ENCODE peak calls at places on chromosomes 12 and 14, in four cellular contexts. One of them, this sample, is unnamed.

GRCh38 chr12:73678335-73678734 is 859.3 kb upstream of the ATXN7L3B start:
- DNase-seq in K562: no peak
- DNase-seq in GM12878: no peak
- DNase-seq in HepG2: no peak
- DNase-seq in this sample: no peak

GRCh38 chr12:66500841-66501240 is 178.0 kb downstream of the GRIP1 start:
- DNase-seq in K562: no peak
- DNase-seq in GM12878: peak
- DNase-seq in HepG2: no peak
- DNase-seq in this sample: no peak

GRCh38 chr12:69388371-69388770 is 28.8 kb downstream of the YEATS4 start:
- DNase-seq in K562: no peak
- DNase-seq in GM12878: no peak
- DNase-seq in HepG2: peak
- DNase-seq in this sample: no peak

GRCh38 chr12:111636209-111636928 is 37.3 kb upstream of the ATXN2 start:
- DNase-seq in K562: peak
- DNase-seq in GM12878: no peak
- DNase-seq in HepG2: peak
- DNase-seq in this sample: no peak

GRCh38 chr14:78164226-78164853 is 5.8 kb upstream of the NRXN3 start:
- DNase-seq in K562: peak
- DNase-seq in GM12878: no peak
- DNase-seq in HepG2: peak
- DNase-seq in this sample: peak

GRCh38 chr12:27385756-27386155 is 53.1 kb downstream of the BMAL2 start:
- DNase-seq in K562: no peak
- DNase-seq in GM12878: no peak
- DNase-seq in HepG2: no peak
- DNase-seq in this sample: no peak

GRCh38 chr12:9064815-9065606 is 50.7 kb downstream of the A2M start:
- DNase-seq in K562: no peak
- DNase-seq in GM12878: no peak
- DNase-seq in HepG2: peak
- DNase-seq in this sample: peak

GRCh38 chr14:90574640-90575131 is 177.9 kb downstream of the CALM1 start:
- DNase-seq in K562: no peak
- DNase-seq in GM12878: no peak
- DNase-seq in HepG2: no peak
- DNase-seq in this sample: no peak

GRCh38 chr12:13452955-13453570 is 256.5 kb downstream of the EMP1 start:
- DNase-seq in K562: no peak
- DNase-seq in GM12878: no peak
- DNase-seq in HepG2: no peak
- DNase-seq in this sample: no peak

GRCh38 chr12:95413576-95413975 is 60.4 kb upstream of the METAP2 start:
- DNase-seq in K562: no peak
- DNase-seq in GM12878: no peak
- DNase-seq in HepG2: no peak
- DNase-seq in this sample: no peak

GRCh38 chr14:95046711-95047681 is 110.3 kb downstream of the DICER1 start:
- DNase-seq in K562: no peak
- DNase-seq in GM12878: no peak
- DNase-seq in HepG2: no peak
- DNase-seq in this sample: peak

GRCh38 chr14:99892406-99892805 is 99.2 kb downstream of the EML1 start:
- DNase-seq in K562: no peak
- DNase-seq in GM12878: no peak
- DNase-seq in HepG2: no peak
- DNase-seq in this sample: no peak

GRCh38 chr12:14883663-14884062 is 2.0 kb downstream of the MGP start:
- DNase-seq in K562: no peak
- DNase-seq in GM12878: no peak
- DNase-seq in HepG2: no peak
- DNase-seq in this sample: no peak

GRCh38 chr14:32252030-32252670 is 49.1 kb upstream of the RNU6-8 start:
- DNase-seq in K562: peak
- DNase-seq in GM12878: peak
- DNase-seq in HepG2: peak
- DNase-seq in this sample: peak

GRCh38 chr12:19244312-19244711 is 114.8 kb downstream of the PLEKHA5 start:
- DNase-seq in K562: no peak
- DNase-seq in GM12878: no peak
- DNase-seq in HepG2: no peak
- DNase-seq in this sample: no peak

GRCh38 chr14:67517083-67517482 is 16.0 kb upstream of the PLEKHH1 start:
- DNase-seq in K562: no peak
- DNase-seq in GM12878: no peak
- DNase-seq in HepG2: no peak
- DNase-seq in this sample: no peak

GRCh38 chr12:112303004-112303403 is 79.2 kb downstream of the HECTD4 start:
- DNase-seq in K562: no peak
- DNase-seq in GM12878: peak
- DNase-seq in HepG2: no peak
- DNase-seq in this sample: no peak

GRCh38 chr12:28583771-28584261 is 393.6 kb downstream of the CCDC91 start:
- DNase-seq in K562: no peak
- DNase-seq in GM12878: no peak
- DNase-seq in HepG2: no peak
- DNase-seq in this sample: no peak

GRCh38 chr12:73798523-73798922 is 739.1 kb upstream of the ATXN7L3B start:
- DNase-seq in K562: no peak
- DNase-seq in GM12878: no peak
- DNase-seq in HepG2: no peak
- DNase-seq in this sample: no peak

GRCh38 chr12:47184813-47185212 is 105.1 kb upstream of the AMIGO2 start:
- DNase-seq in K562: no peak
- DNase-seq in GM12878: no peak
- DNase-seq in HepG2: no peak
- DNase-seq in this sample: no peak

GRCh38 chr14:24665440-24665991 is 31.5 kb upstream of the GZMB start:
- DNase-seq in K562: no peak
- DNase-seq in GM12878: peak
- DNase-seq in HepG2: no peak
- DNase-seq in this sample: no peak

GRCh38 chr12:124306686-124307555 is 12.0 kb downstream of the RFLNA start:
- DNase-seq in K562: no peak
- DNase-seq in GM12878: no peak
- DNase-seq in HepG2: no peak
- DNase-seq in this sample: no peak

GRCh38 chr12:12147111-12147510 is 76.4 kb downstream of the BCL2L14 start:
- DNase-seq in K562: no peak
- DNase-seq in GM12878: no peak
- DNase-seq in HepG2: no peak
- DNase-seq in this sample: no peak

GRCh38 chr14:22333408-22334274 is 255.4 kb downstream of the DAD1 start:
- DNase-seq in K562: peak
- DNase-seq in GM12878: no peak
- DNase-seq in HepG2: peak
- DNase-seq in this sample: no peak

GRCh38 chr12:102408487-102409297 is 71.7 kb downstream of the IGF1 start:
- DNase-seq in K562: no peak
- DNase-seq in GM12878: no peak
- DNase-seq in HepG2: no peak
- DNase-seq in this sample: no peak

GRCh38 chr14:64611358-64612020 is 61.7 kb downstream of the PPP1R36 start:
- DNase-seq in K562: no peak
- DNase-seq in GM12878: no peak
- DNase-seq in HepG2: no peak
- DNase-seq in this sample: no peak

GRCh38 chr12:52232233-52232915 is 669 bp upstream of the KRT7 start:
- DNase-seq in K562: no peak
- DNase-seq in GM12878: no peak
- DNase-seq in HepG2: no peak
- DNase-seq in this sample: no peak

GRCh38 chr14:52068741-52069616 is at the start of gene NID2:
- DNase-seq in K562: peak
- DNase-seq in GM12878: no peak
- DNase-seq in HepG2: peak
- DNase-seq in this sample: peak

GRCh38 chr14:20998674-20999366 is at the start of gene SLC39A2:
- DNase-seq in K562: peak
- DNase-seq in GM12878: no peak
- DNase-seq in HepG2: no peak
- DNase-seq in this sample: peak

GRCh38 chr12:106602071-106602470 is 19.3 kb downstream of the RFX4 start:
- DNase-seq in K562: no peak
- DNase-seq in GM12878: no peak
- DNase-seq in HepG2: no peak
- DNase-seq in this sample: no peak

GRCh38 chr14:30982583-30982982 is 42.9 kb upstream of the AP4S1 start:
- DNase-seq in K562: no peak
- DNase-seq in GM12878: no peak
- DNase-seq in HepG2: no peak
- DNase-seq in this sample: no peak

GRCh38 chr12:2451025-2451424 is 343.7 kb upstream of the FKBP4 start:
- DNase-seq in K562: no peak
- DNase-seq in GM12878: no peak
- DNase-seq in HepG2: no peak
- DNase-seq in this sample: no peak

GRCh38 chr12:6996040-6996441 is 22.2 kb downstream of the LPCAT3 start:
- DNase-seq in K562: peak
- DNase-seq in GM12878: no peak
- DNase-seq in HepG2: peak
- DNase-seq in this sample: no peak
- TF ChIP-seq FOXM1 in K562: no peak
- TF ChIP-seq FOXM1 in GM12878: no peak
- TF ChIP-seq FOXM1 in HepG2: no peak
- TF ChIP-seq FOXM1 in this sample: no peak

GRCh38 chr14:60326274-60326673 is 77.3 kb downstream of the PPM1A start:
- DNase-seq in K562: no peak
- DNase-seq in GM12878: no peak
- DNase-seq in HepG2: no peak
- DNase-seq in this sample: no peak

GRCh38 chr14:60328588-60328987 is 79.6 kb downstream of the PPM1A start:
- DNase-seq in K562: no peak
- DNase-seq in GM12878: no peak
- DNase-seq in HepG2: no peak
- DNase-seq in this sample: no peak

GRCh38 chr14:60324837-60325236 is 75.8 kb downstream of the PPM1A start:
- DNase-seq in K562: no peak
- DNase-seq in GM12878: no peak
- DNase-seq in HepG2: no peak
- DNase-seq in this sample: no peak

GRCh38 chr14:60331201-60332045 is 82.4 kb downstream of the PPM1A start:
- DNase-seq in K562: peak
- DNase-seq in GM12878: peak
- DNase-seq in HepG2: peak
- DNase-seq in this sample: peak

GRCh38 chr14:60327447-60328331 is 78.7 kb downstream of the PPM1A start:
- DNase-seq in K562: no peak
- DNase-seq in GM12878: peak
- DNase-seq in HepG2: no peak
- DNase-seq in this sample: peak
- TF ChIP-seq SP1 in K562: no peak
- TF ChIP-seq SP1 in GM12878: no peak
- TF ChIP-seq SP1 in HepG2: no peak
- TF ChIP-seq SP1 in this sample: no peak

DNA sequence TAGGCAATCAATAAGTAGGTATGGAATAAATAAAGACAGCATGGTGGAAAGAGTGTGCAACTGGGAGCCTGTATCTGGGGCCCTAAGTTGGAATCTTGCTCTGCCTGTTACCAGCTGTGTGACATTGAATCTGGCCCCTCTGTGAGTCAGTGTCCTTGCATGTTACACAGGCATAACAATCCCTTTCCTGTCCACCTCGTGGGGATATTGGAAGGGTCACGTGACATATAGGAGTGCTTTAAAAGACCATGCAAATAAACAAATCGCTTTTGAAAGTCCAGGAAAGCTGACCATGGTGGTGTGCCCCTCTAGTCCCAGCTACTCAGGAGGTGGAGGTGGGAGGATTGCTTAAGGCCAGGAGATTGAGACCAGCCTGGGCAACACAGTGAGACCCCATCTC is 51.1 kb upstream of the VRK1 start:
- DNase-seq in K562: no peak
- DNase-seq in GM12878: no peak
- DNase-seq in HepG2: no peak
- DNase-seq in this sample: no peak
- TF ChIP-seq FOXM1 in K562: no peak
- TF ChIP-seq FOXM1 in GM12878: no peak
- TF ChIP-seq FOXM1 in HepG2: no peak
- TF ChIP-seq FOXM1 in this sample: no peak

GRCh38 chr12:25135531-25136154 is 59.3 kb downstream of the DNAI7 start:
- DNase-seq in K562: no peak
- DNase-seq in GM12878: no peak
- DNase-seq in HepG2: peak
- DNase-seq in this sample: no peak

GRCh38 chr12:25131270-25131669 is 63.7 kb downstream of the DNAI7 start:
- DNase-seq in K562: no peak
- DNase-seq in GM12878: no peak
- DNase-seq in HepG2: peak
- DNase-seq in this sample: no peak

GRCh38 chr12:25126086-25126485 is 68.9 kb downstream of the DNAI7 start:
- DNase-seq in K562: no peak
- DNase-seq in GM12878: no peak
- DNase-seq in HepG2: no peak
- DNase-seq in this sample: no peak

GRCh38 chr12:25130741-25131188 is 64.2 kb downstream of the DNAI7 start:
- DNase-seq in K562: peak
- DNase-seq in GM12878: no peak
- DNase-seq in HepG2: peak
- DNase-seq in this sample: peak
- TF ChIP-seq SP1 in K562: no peak
- TF ChIP-seq SP1 in GM12878: no peak
- TF ChIP-seq SP1 in HepG2: no peak
- TF ChIP-seq SP1 in this sample: no peak